ENCODE peak calls at places on chromosomes 7 and 10, in seven cellular contexts. V is H54, E is thoracic aorta, H is NCI-H1105, N is NCI-H2081, Z is HCEC 1CT, O is HEK293T. R is an unnamed sample.

GRCh38 chr10:132807621-132808049 is 21.7 kb upstream of the NKX6-2 start:
- DNase-seq in V (no peak), E (no peak), H (no peak), N (no peak), Z (no peak), O (no peak), R (no peak)

GRCh38 chr7:87495366-87495765 is 19.9 kb upstream of the ABCB4 start:
- DNase-seq in V (no peak), E (no peak), H (no peak), N (no peak), Z (no peak), O (no peak), R (no peak)

GRCh38 chr10:24894309-24894708 is 58.1 kb downstream of the PRTFDC1 start:
- DNase-seq in V (peak), E (no peak), H (no peak), N (no peak), Z (peak), O (no peak), R (no peak)

GRCh38 chr10:71750986-71751385 is 22.3 kb downstream of the VSIR start:
- DNase-seq in V (no peak), E (no peak), H (no peak), N (no peak), Z (no peak), O (no peak), R (no peak)

GRCh38 chr7:105216786-105217185 is 171.9 kb downstream of the SRPK2 start:
- DNase-seq in V (no peak), E (no peak), H (no peak), N (no peak), Z (no peak), O (no peak), R (no peak)

GRCh38 chr7:134130124-134130523 is 3.0 kb downstream of the LRGUK start:
- DNase-seq in V (no peak), E (no peak), H (no peak), N (no peak), Z (no peak), O (no peak), R (no peak)

GRCh38 chr7:150823484-150824126 is 23.0 kb downstream of the TMEM176A start:
- DNase-seq in V (no peak), E (no peak), H (no peak), N (no peak), Z (no peak), O (peak), R (no peak)

GRCh38 chr7:48042216-48042615 is 6.9 kb downstream of the C7orf57 start:
- DNase-seq in V (no peak), E (no peak), H (no peak), N (no peak), Z (peak), O (no peak), R (no peak)

GRCh38 chr7:41185851-41186250 is 517.0 kb downstream of the INHBA start:
- DNase-seq in V (no peak), E (no peak), H (no peak), N (no peak), Z (peak), O (no peak), R (no peak)